ENCODE peak calls at places on chromosomes 2 and 18, in ten cellular contexts. One of them, this sample, is unnamed.

GRCh38 chr2:46296840-46297545 is at the start of gene EPAS1:
- DNase-seq in BE2C: peak
- DNase-seq in endothelial cell: peak
- DNase-seq in H9: peak
- DNase-seq in GM12878: peak
- DNase-seq in RWPE1: peak
- DNase-seq in heart left ventricle: peak
- DNase-seq in astrocyte of the spinal cord: peak
- DNase-seq in CD8-positive, alpha-beta T cell: peak
- DNase-seq in GM12864: peak
- DNase-seq in this sample: peak

GRCh38 chr2:36427790-36428243 is 72.2 kb downstream of the CRIM1 start:
- DNase-seq in BE2C: no peak
- DNase-seq in endothelial cell: no peak
- DNase-seq in H9: no peak
- DNase-seq in GM12878: no peak
- DNase-seq in RWPE1: no peak
- DNase-seq in heart left ventricle: no peak
- DNase-seq in astrocyte of the spinal cord: no peak
- DNase-seq in CD8-positive, alpha-beta T cell: no peak
- DNase-seq in GM12864: no peak
- DNase-seq in this sample: no peak

GRCh38 chr18:31649449-31649848 is 34.9 kb downstream of the B4GALT6 start:
- DNase-seq in BE2C: no peak
- DNase-seq in endothelial cell: no peak
- DNase-seq in H9: no peak
- DNase-seq in GM12878: no peak
- DNase-seq in RWPE1: no peak
- DNase-seq in heart left ventricle: no peak
- DNase-seq in astrocyte of the spinal cord: no peak
- DNase-seq in CD8-positive, alpha-beta T cell: no peak
- DNase-seq in GM12864: no peak
- DNase-seq in this sample: no peak

GRCh38 chr2:120783371-120783791 is 47.7 kb downstream of the GLI2 start:
- DNase-seq in BE2C: no peak
- DNase-seq in endothelial cell: no peak
- DNase-seq in H9: no peak
- DNase-seq in GM12878: no peak
- DNase-seq in RWPE1: no peak
- DNase-seq in heart left ventricle: no peak
- DNase-seq in astrocyte of the spinal cord: peak
- DNase-seq in CD8-positive, alpha-beta T cell: no peak
- DNase-seq in GM12864: no peak
- DNase-seq in this sample: no peak

GRCh38 chr2:31382452-31383120 is 32.0 kb downstream of the XDH start:
- DNase-seq in BE2C: no peak
- DNase-seq in endothelial cell: no peak
- DNase-seq in H9: peak
- DNase-seq in GM12878: no peak
- DNase-seq in RWPE1: no peak
- DNase-seq in heart left ventricle: no peak
- DNase-seq in astrocyte of the spinal cord: peak
- DNase-seq in CD8-positive, alpha-beta T cell: no peak
- DNase-seq in GM12864: no peak
- DNase-seq in this sample: no peak

GRCh38 chr2:67876176-67876575 is 186.6 kb downstream of the C1D start:
- DNase-seq in BE2C: no peak
- DNase-seq in endothelial cell: no peak
- DNase-seq in H9: no peak
- DNase-seq in GM12878: no peak
- DNase-seq in RWPE1: no peak
- DNase-seq in heart left ventricle: no peak
- DNase-seq in astrocyte of the spinal cord: no peak
- DNase-seq in CD8-positive, alpha-beta T cell: no peak
- DNase-seq in GM12864: no peak
- DNase-seq in this sample: no peak

GRCh38 chr2:7118606-7119503 is 201.6 kb downstream of the RNF144A start:
- DNase-seq in BE2C: peak
- DNase-seq in endothelial cell: peak
- DNase-seq in H9: no peak
- DNase-seq in GM12878: no peak
- DNase-seq in RWPE1: peak
- DNase-seq in heart left ventricle: no peak
- DNase-seq in astrocyte of the spinal cord: peak
- DNase-seq in CD8-positive, alpha-beta T cell: no peak
- DNase-seq in GM12864: no peak
- DNase-seq in this sample: peak

GRCh38 chr2:3342324-3342723 is 35.3 kb downstream of the EIPR1 start:
- DNase-seq in BE2C: no peak
- DNase-seq in endothelial cell: no peak
- DNase-seq in H9: no peak
- DNase-seq in GM12878: no peak
- DNase-seq in RWPE1: no peak
- DNase-seq in heart left ventricle: no peak
- DNase-seq in astrocyte of the spinal cord: no peak
- DNase-seq in CD8-positive, alpha-beta T cell: no peak
- DNase-seq in GM12864: no peak
- DNase-seq in this sample: no peak

GRCh38 chr2:10215393-10215935 is 87.2 kb upstream of the HPCAL1 start:
- DNase-seq in BE2C: no peak
- DNase-seq in endothelial cell: no peak
- DNase-seq in H9: no peak
- DNase-seq in GM12878: no peak
- DNase-seq in RWPE1: no peak
- DNase-seq in heart left ventricle: no peak
- DNase-seq in astrocyte of the spinal cord: no peak
- DNase-seq in CD8-positive, alpha-beta T cell: no peak
- DNase-seq in GM12864: no peak
- DNase-seq in this sample: no peak

GRCh38 chr18:35610724-35611123 is 29.2 kb downstream of the GALNT1 start:
- DNase-seq in BE2C: no peak
- DNase-seq in endothelial cell: no peak
- DNase-seq in H9: no peak
- DNase-seq in GM12878: no peak
- DNase-seq in RWPE1: no peak
- DNase-seq in heart left ventricle: no peak
- DNase-seq in astrocyte of the spinal cord: no peak
- DNase-seq in CD8-positive, alpha-beta T cell: no peak
- DNase-seq in GM12864: no peak
- DNase-seq in this sample: no peak

GRCh38 chr2:96267159-96267971 is 1.3 kb downstream of the CIAO1 start:
- DNase-seq in BE2C: peak
- DNase-seq in endothelial cell: peak
- DNase-seq in H9: peak
- DNase-seq in GM12878: no peak
- DNase-seq in RWPE1: peak
- DNase-seq in heart left ventricle: no peak
- DNase-seq in astrocyte of the spinal cord: peak
- DNase-seq in CD8-positive, alpha-beta T cell: no peak
- DNase-seq in GM12864: no peak
- DNase-seq in this sample: peak
- TF ChIP-seq CTCF in BE2C: peak
- TF ChIP-seq CTCF in endothelial cell: peak
- TF ChIP-seq CTCF in H9: peak
- TF ChIP-seq CTCF in GM12878: peak
- TF ChIP-seq CTCF in RWPE1: no peak
- TF ChIP-seq CTCF in heart left ventricle: no peak
- TF ChIP-seq CTCF in astrocyte of the spinal cord: peak
- TF ChIP-seq CTCF in CD8-positive, alpha-beta T cell: no peak
- TF ChIP-seq CTCF in GM12864: peak
- TF ChIP-seq CTCF in this sample: peak

GRCh38 chr18:3261393-3262233 is at the start of gene MYL12B:
- DNase-seq in BE2C: peak
- DNase-seq in endothelial cell: peak
- DNase-seq in H9: peak
- DNase-seq in GM12878: no peak
- DNase-seq in RWPE1: peak
- DNase-seq in heart left ventricle: peak
- DNase-seq in astrocyte of the spinal cord: peak
- DNase-seq in CD8-positive, alpha-beta T cell: peak
- DNase-seq in GM12864: no peak
- DNase-seq in this sample: peak
- TF ChIP-seq CTCF in BE2C: no peak
- TF ChIP-seq CTCF in endothelial cell: no peak
- TF ChIP-seq CTCF in H9: no peak
- TF ChIP-seq CTCF in GM12878: no peak
- TF ChIP-seq CTCF in RWPE1: no peak
- TF ChIP-seq CTCF in heart left ventricle: no peak
- TF ChIP-seq CTCF in astrocyte of the spinal cord: no peak
- TF ChIP-seq CTCF in CD8-positive, alpha-beta T cell: no peak
- TF ChIP-seq CTCF in GM12864: no peak
- TF ChIP-seq CTCF in this sample: peak

GRCh38 chr2:24881623-24882022 is 38.4 kb downstream of the ADCY3 start:
- DNase-seq in BE2C: no peak
- DNase-seq in endothelial cell: no peak
- DNase-seq in H9: no peak
- DNase-seq in GM12878: no peak
- DNase-seq in RWPE1: no peak
- DNase-seq in heart left ventricle: no peak
- DNase-seq in astrocyte of the spinal cord: no peak
- DNase-seq in CD8-positive, alpha-beta T cell: no peak
- DNase-seq in GM12864: no peak
- DNase-seq in this sample: no peak
- TF ChIP-seq CTCF in BE2C: peak
- TF ChIP-seq CTCF in endothelial cell: no peak
- TF ChIP-seq CTCF in H9: peak
- TF ChIP-seq CTCF in GM12878: peak
- TF ChIP-seq CTCF in RWPE1: no peak
- TF ChIP-seq CTCF in heart left ventricle: no peak
- TF ChIP-seq CTCF in astrocyte of the spinal cord: peak
- TF ChIP-seq CTCF in CD8-positive, alpha-beta T cell: no peak
- TF ChIP-seq CTCF in GM12864: no peak
- TF ChIP-seq CTCF in this sample: peak

GRCh38 chr2:63594622-63595021 is 5.9 kb downstream of the MDH1 start:
- DNase-seq in BE2C: no peak
- DNase-seq in endothelial cell: no peak
- DNase-seq in H9: no peak
- DNase-seq in GM12878: no peak
- DNase-seq in RWPE1: no peak
- DNase-seq in heart left ventricle: no peak
- DNase-seq in astrocyte of the spinal cord: no peak
- DNase-seq in CD8-positive, alpha-beta T cell: no peak
- DNase-seq in GM12864: no peak
- DNase-seq in this sample: no peak
- TF ChIP-seq CTCF in BE2C: no peak
- TF ChIP-seq CTCF in endothelial cell: no peak
- TF ChIP-seq CTCF in H9: peak
- TF ChIP-seq CTCF in GM12878: no peak
- TF ChIP-seq CTCF in RWPE1: no peak
- TF ChIP-seq CTCF in heart left ventricle: no peak
- TF ChIP-seq CTCF in astrocyte of the spinal cord: no peak
- TF ChIP-seq CTCF in CD8-positive, alpha-beta T cell: no peak
- TF ChIP-seq CTCF in GM12864: no peak
- TF ChIP-seq CTCF in this sample: peak

GRCh38 chr2:161586517-161587167 is 37.6 kb upstream of the SLC4A10 start:
- DNase-seq in BE2C: no peak
- DNase-seq in endothelial cell: no peak
- DNase-seq in H9: no peak
- DNase-seq in GM12878: no peak
- DNase-seq in RWPE1: peak
- DNase-seq in heart left ventricle: no peak
- DNase-seq in astrocyte of the spinal cord: peak
- DNase-seq in CD8-positive, alpha-beta T cell: no peak
- DNase-seq in GM12864: no peak
- DNase-seq in this sample: peak
- TF ChIP-seq CTCF in BE2C: peak
- TF ChIP-seq CTCF in endothelial cell: peak
- TF ChIP-seq CTCF in H9: peak
- TF ChIP-seq CTCF in GM12878: peak
- TF ChIP-seq CTCF in RWPE1: peak
- TF ChIP-seq CTCF in heart left ventricle: peak
- TF ChIP-seq CTCF in astrocyte of the spinal cord: peak
- TF ChIP-seq CTCF in CD8-positive, alpha-beta T cell: peak
- TF ChIP-seq CTCF in GM12864: peak
- TF ChIP-seq CTCF in this sample: peak

GRCh38 chr2:69013123-69013836 is at the start of gene ANTXR1:
- DNase-seq in BE2C: peak
- DNase-seq in endothelial cell: peak
- DNase-seq in H9: peak
- DNase-seq in GM12878: no peak
- DNase-seq in RWPE1: peak
- DNase-seq in heart left ventricle: peak
- DNase-seq in astrocyte of the spinal cord: peak
- DNase-seq in CD8-positive, alpha-beta T cell: no peak
- DNase-seq in GM12864: no peak
- DNase-seq in this sample: peak
- TF ChIP-seq CTCF in BE2C: no peak
- TF ChIP-seq CTCF in endothelial cell: peak
- TF ChIP-seq CTCF in H9: no peak
- TF ChIP-seq CTCF in GM12878: no peak
- TF ChIP-seq CTCF in RWPE1: no peak
- TF ChIP-seq CTCF in heart left ventricle: no peak
- TF ChIP-seq CTCF in astrocyte of the spinal cord: no peak
- TF ChIP-seq CTCF in CD8-positive, alpha-beta T cell: no peak
- TF ChIP-seq CTCF in GM12864: no peak
- TF ChIP-seq CTCF in this sample: no peak